ENCODE peak calls at places on chromosomes 12 and 14, in four cellular contexts. One of them, this sample, is unnamed.

GRCh38 chr14:78902010-78902623 is 731.9 kb downstream of the NRXN3 start:
- DNase-seq in CD4-positive, CD25-positive, alpha-beta regulatory T cell: peak
- DNase-seq in cardiac fibroblast: peak
- DNase-seq in K562: peak
- DNase-seq in this sample: peak

GRCh38 chr12:132432721-132433577 is 57.0 kb upstream of the FBRSL1 start:
- DNase-seq in CD4-positive, CD25-positive, alpha-beta regulatory T cell: no peak
- DNase-seq in cardiac fibroblast: no peak
- DNase-seq in K562: no peak
- DNase-seq in this sample: peak

GRCh38 chr12:93151079-93151759 is 222.1 kb upstream of the EEA1 start:
- DNase-seq in cardiac fibroblast: no peak
- DNase-seq in CD4-positive, CD25-positive, alpha-beta regulatory T cell: no peak
- DNase-seq in K562: no peak
- DNase-seq in this sample: no peak

GRCh38 chr12:51827925-51828818 is 20.3 kb downstream of the FIGNL2 start:
- DNase-seq in K562: peak
- DNase-seq in cardiac fibroblast: peak
- DNase-seq in CD4-positive, CD25-positive, alpha-beta regulatory T cell: peak
- DNase-seq in this sample: no peak

GRCh38 chr14:21049263-21049662 is 7.1 kb downstream of the RNASE7 start:
- DNase-seq in K562: no peak
- DNase-seq in CD4-positive, CD25-positive, alpha-beta regulatory T cell: no peak
- DNase-seq in cardiac fibroblast: peak
- DNase-seq in this sample: no peak

GRCh38 chr12:59004466-59004865 is 84.2 kb upstream of the LRIG3 start:
- DNase-seq in CD4-positive, CD25-positive, alpha-beta regulatory T cell: no peak
- DNase-seq in cardiac fibroblast: no peak
- DNase-seq in K562: no peak
- DNase-seq in this sample: no peak

GRCh38 chr14:59208224-59208814 is 19.9 kb downstream of the DAAM1 start:
- DNase-seq in cardiac fibroblast: peak
- DNase-seq in CD4-positive, CD25-positive, alpha-beta regulatory T cell: no peak
- DNase-seq in K562: peak
- DNase-seq in this sample: no peak

GRCh38 chr14:52023518-52023917 is 34.2 kb downstream of the RTRAF start:
- DNase-seq in K562: no peak
- DNase-seq in CD4-positive, CD25-positive, alpha-beta regulatory T cell: no peak
- DNase-seq in cardiac fibroblast: peak
- DNase-seq in this sample: peak

GRCh38 chr12:81615031-81615430 is 144.1 kb downstream of the PPFIA2 start:
- DNase-seq in CD4-positive, CD25-positive, alpha-beta regulatory T cell: no peak
- DNase-seq in cardiac fibroblast: no peak
- DNase-seq in K562: no peak
- DNase-seq in this sample: peak

GRCh38 chr12:116090516-116090915 is 187.0 kb downstream of the MED13L start:
- DNase-seq in cardiac fibroblast: no peak
- DNase-seq in CD4-positive, CD25-positive, alpha-beta regulatory T cell: no peak
- DNase-seq in K562: no peak
- DNase-seq in this sample: no peak

GRCh38 chr12:2686280-2686646 is 108.5 kb upstream of the FKBP4 start:
- DNase-seq in cardiac fibroblast: no peak
- DNase-seq in CD4-positive, CD25-positive, alpha-beta regulatory T cell: no peak
- DNase-seq in K562: no peak
- DNase-seq in this sample: no peak

GRCh38 chr12:54039417-54040147 is 6.7 kb downstream of the HOXC5 start:
- DNase-seq in cardiac fibroblast: no peak
- DNase-seq in CD4-positive, CD25-positive, alpha-beta regulatory T cell: no peak
- DNase-seq in K562: no peak
- DNase-seq in this sample: no peak
- H3K4me3 ChIP-seq in cardiac fibroblast: no peak
- H3K4me3 ChIP-seq in CD4-positive, CD25-positive, alpha-beta regulatory T cell: no peak
- H3K4me3 ChIP-seq in K562: no peak
- H3K4me3 ChIP-seq in this sample: no peak

DNA sequence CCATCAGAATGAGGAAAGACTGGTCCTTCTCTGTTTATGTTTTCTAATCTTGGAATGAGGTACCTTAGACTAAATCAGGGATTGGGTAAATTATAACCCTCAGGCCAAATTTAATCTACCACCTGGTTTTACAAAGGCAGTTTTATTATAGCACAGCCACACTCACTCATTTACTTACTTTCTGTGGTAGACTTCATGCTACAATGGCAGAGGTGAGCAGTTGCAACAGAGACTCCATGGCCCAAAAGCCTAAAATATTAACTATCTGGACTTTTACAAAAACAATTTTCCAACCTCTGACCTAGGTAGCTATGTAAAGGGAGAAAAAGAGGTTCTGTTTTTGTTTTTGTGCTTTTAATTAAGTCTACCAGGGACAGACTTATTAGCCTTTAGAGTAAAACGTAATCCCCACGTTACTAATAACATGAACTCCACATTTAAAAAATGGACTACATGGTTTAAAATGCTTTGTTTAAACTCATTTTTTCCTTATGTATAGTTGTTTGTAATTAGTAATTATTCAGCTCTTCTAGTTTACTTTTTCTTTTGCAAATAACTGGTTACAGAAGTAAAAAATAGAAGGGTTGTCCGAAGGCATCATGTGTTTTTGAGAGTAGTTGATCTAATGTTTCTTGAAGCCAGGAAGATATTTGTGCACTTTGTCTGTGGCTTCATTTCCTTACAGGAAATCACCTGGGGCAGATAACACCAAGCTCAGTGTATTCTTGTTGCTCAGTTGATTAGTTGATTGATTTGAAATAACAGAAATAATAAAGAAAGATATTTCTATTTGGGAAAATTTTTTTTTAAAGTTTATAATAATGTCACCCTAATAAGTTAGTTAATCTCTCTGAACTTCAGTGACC is 57.6 kb upstream of the ATP2B1 start:
- DNase-seq in CD4-positive, CD25-positive, alpha-beta regulatory T cell: peak
- DNase-seq in K562: no peak
- DNase-seq in cardiac fibroblast: no peak
- DNase-seq in this sample: no peak
- H3K4me3 ChIP-seq in CD4-positive, CD25-positive, alpha-beta regulatory T cell: peak
- H3K4me3 ChIP-seq in K562: no peak
- H3K4me3 ChIP-seq in cardiac fibroblast: no peak
- H3K4me3 ChIP-seq in this sample: no peak

DNA sequence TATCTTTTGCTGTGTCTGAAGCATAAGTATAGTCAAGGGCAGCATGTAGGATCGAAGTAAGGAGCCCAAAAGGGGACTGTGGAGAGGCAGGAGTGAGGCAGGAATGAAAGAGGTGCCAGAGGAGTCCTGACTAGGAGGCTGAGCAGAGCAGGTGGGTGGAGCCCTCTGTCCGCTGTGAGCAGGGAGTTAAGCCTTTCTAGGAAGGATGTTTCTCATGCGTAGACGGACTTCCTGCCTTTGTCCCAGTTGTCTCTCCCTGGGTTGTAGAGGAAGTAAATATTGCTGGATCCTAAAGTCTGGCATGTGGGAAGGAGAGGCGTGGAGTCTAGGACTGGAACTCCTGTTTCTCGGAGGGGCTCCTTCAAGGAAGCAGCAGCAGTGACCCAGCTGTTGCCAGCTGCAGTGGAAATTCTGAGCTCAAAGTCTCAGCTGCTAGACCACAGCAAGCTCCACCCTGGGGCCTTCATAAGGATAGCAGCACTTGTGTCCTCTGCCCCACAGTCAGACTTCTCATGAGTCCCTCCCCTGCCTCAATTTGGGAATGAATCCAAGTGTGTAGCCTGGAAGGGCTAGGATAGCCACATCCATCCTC is 44.0 kb downstream of the RBMS2 start:
- DNase-seq in K562: peak
- DNase-seq in cardiac fibroblast: peak
- DNase-seq in CD4-positive, CD25-positive, alpha-beta regulatory T cell: peak
- DNase-seq in this sample: peak
- H3K4me3 ChIP-seq in K562: peak
- H3K4me3 ChIP-seq in cardiac fibroblast: peak
- H3K4me3 ChIP-seq in CD4-positive, CD25-positive, alpha-beta regulatory T cell: no peak
- H3K4me3 ChIP-seq in this sample: peak

DNA sequence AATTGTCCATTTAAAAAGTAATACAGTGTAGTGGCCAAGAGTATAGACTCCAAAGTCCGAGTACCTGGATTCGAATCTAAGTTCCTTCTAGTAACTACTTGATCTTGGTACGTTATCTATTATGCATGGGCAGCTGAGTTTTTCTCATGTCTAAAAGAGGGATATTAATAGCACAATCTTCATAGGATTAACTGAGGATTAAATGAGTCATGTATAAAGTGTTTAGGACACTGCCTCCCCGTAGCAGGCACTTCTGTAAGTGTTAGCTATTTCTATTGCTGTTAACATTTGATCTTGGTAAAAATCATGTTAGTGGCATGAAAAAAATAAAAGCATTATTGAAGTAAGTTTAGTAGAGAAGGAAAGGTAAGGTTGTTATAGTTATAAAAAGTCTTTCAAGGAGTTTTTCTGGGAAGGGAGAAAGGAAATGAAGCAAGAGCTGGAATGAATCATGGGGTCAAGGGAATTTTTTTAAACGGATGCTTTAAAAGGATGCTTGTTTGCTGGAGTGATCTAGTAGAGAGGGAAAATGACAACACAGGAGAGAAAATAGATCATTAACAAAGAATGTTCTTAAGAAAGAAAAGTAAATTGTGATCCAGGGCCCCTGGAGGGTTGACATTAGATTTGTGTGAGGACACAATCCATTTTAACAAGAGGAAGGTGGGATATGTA is 502.2 kb upstream of the USP15 start:
- DNase-seq in K562: no peak
- DNase-seq in CD4-positive, CD25-positive, alpha-beta regulatory T cell: no peak
- DNase-seq in cardiac fibroblast: no peak
- DNase-seq in this sample: no peak
- H3K4me3 ChIP-seq in K562: no peak
- H3K4me3 ChIP-seq in CD4-positive, CD25-positive, alpha-beta regulatory T cell: no peak
- H3K4me3 ChIP-seq in cardiac fibroblast: no peak
- H3K4me3 ChIP-seq in this sample: no peak

GRCh38 chr14:61453103-61453767 is 131.9 kb downstream of the PRKCH start:
- DNase-seq in CD4-positive, CD25-positive, alpha-beta regulatory T cell: no peak
- DNase-seq in cardiac fibroblast: no peak
- DNase-seq in K562: no peak
- DNase-seq in this sample: no peak

GRCh38 chr14:61451491-61451890 is 130.1 kb downstream of the PRKCH start:
- DNase-seq in K562: no peak
- DNase-seq in cardiac fibroblast: no peak
- DNase-seq in CD4-positive, CD25-positive, alpha-beta regulatory T cell: no peak
- DNase-seq in this sample: no peak

GRCh38 chr14:61454545-61454944 is 133.2 kb downstream of the PRKCH start:
- DNase-seq in cardiac fibroblast: no peak
- DNase-seq in K562: no peak
- DNase-seq in CD4-positive, CD25-positive, alpha-beta regulatory T cell: no peak
- DNase-seq in this sample: no peak

GRCh38 chr14:61451891-61452400 is 130.6 kb downstream of the PRKCH start:
- DNase-seq in cardiac fibroblast: no peak
- DNase-seq in CD4-positive, CD25-positive, alpha-beta regulatory T cell: no peak
- DNase-seq in K562: no peak
- DNase-seq in this sample: no peak

GRCh38 chr14:61452452-61452851 is 131.1 kb downstream of the PRKCH start:
- DNase-seq in cardiac fibroblast: no peak
- DNase-seq in CD4-positive, CD25-positive, alpha-beta regulatory T cell: peak
- DNase-seq in K562: no peak
- DNase-seq in this sample: no peak
- H3K4me3 ChIP-seq in cardiac fibroblast: no peak
- H3K4me3 ChIP-seq in CD4-positive, CD25-positive, alpha-beta regulatory T cell: peak
- H3K4me3 ChIP-seq in K562: no peak
- H3K4me3 ChIP-seq in this sample: no peak

GRCh38 chr12:22275847-22276246 is 58.7 kb downstream of the ST8SIA1 start:
- DNase-seq in cardiac fibroblast: peak
- DNase-seq in K562: no peak
- DNase-seq in CD4-positive, CD25-positive, alpha-beta regulatory T cell: no peak
- DNase-seq in this sample: peak
- H3K4me3 ChIP-seq in cardiac fibroblast: no peak
- H3K4me3 ChIP-seq in K562: no peak
- H3K4me3 ChIP-seq in CD4-positive, CD25-positive, alpha-beta regulatory T cell: no peak
- H3K4me3 ChIP-seq in this sample: no peak

GRCh38 chr12:109773384-109774011 is 59.7 kb downstream of the TRPV4 start:
- DNase-seq in CD4-positive, CD25-positive, alpha-beta regulatory T cell: no peak
- DNase-seq in cardiac fibroblast: no peak
- DNase-seq in K562: no peak
- DNase-seq in this sample: no peak

GRCh38 chr12:109770861-109771670 is 57.4 kb downstream of the FAM222A start:
- DNase-seq in cardiac fibroblast: no peak
- DNase-seq in K562: no peak
- DNase-seq in CD4-positive, CD25-positive, alpha-beta regulatory T cell: no peak
- DNase-seq in this sample: no peak

GRCh38 chr12:109771746-109772621 is 58.4 kb downstream of the FAM222A start:
- DNase-seq in CD4-positive, CD25-positive, alpha-beta regulatory T cell: no peak
- DNase-seq in K562: no peak
- DNase-seq in cardiac fibroblast: no peak
- DNase-seq in this sample: no peak

GRCh38 chr12:109770104-109770860 is 56.7 kb downstream of the FAM222A start:
- DNase-seq in K562: no peak
- DNase-seq in CD4-positive, CD25-positive, alpha-beta regulatory T cell: no peak
- DNase-seq in cardiac fibroblast: no peak
- DNase-seq in this sample: no peak

GRCh38 chr12:109772622-109773321 is 59.1 kb downstream of the FAM222A start:
- DNase-seq in CD4-positive, CD25-positive, alpha-beta regulatory T cell: no peak
- DNase-seq in K562: no peak
- DNase-seq in cardiac fibroblast: no peak
- DNase-seq in this sample: no peak
- H3K4me3 ChIP-seq in CD4-positive, CD25-positive, alpha-beta regulatory T cell: no peak
- H3K4me3 ChIP-seq in K562: no peak
- H3K4me3 ChIP-seq in cardiac fibroblast: no peak
- H3K4me3 ChIP-seq in this sample: no peak

This sample was measured in skeletal muscle cell.